ENCODE peak calls at places on chromosomes 12 and 14, in nine cellular contexts. One of them, this sample, is unnamed.

GRCh38 chr12:123903301-123904065 is 69.1 kb downstream of the CCDC92 start:
- DNase-seq in A549: no peak
- DNase-seq in activated CD8-positive, alpha-beta T cell treated with anti-CD3 and anti-CD28 coated beads for 36 hours: no peak
- DNase-seq in substantia nigra: no peak
- DNase-seq in glutamatergic neuron: no peak
- DNase-seq in hypothalamus: no peak
- DNase-seq in stimulated activated CD4-positive, alpha-beta T cell treated with anti-CD3 and anti-CD28 coated beads, Interleukin-1b, Interleukin-23, amount 100 ng/mL, for 1 hour: no peak
- DNase-seq in breast epithelium: no peak
- DNase-seq in activated CD4-positive, alpha-beta memory T cell treated with anti-CD3 and anti-CD28 coated beads, Interleukin-2, amount 10 ng/mL, durations not matched to agents 7 days and 5 days: no peak
- DNase-seq in this sample: no peak

GRCh38 chr12:124493809-124494750 is 73.3 kb downstream of the NCOR2 start:
- DNase-seq in A549: no peak
- DNase-seq in activated CD8-positive, alpha-beta T cell treated with anti-CD3 and anti-CD28 coated beads for 36 hours: peak
- DNase-seq in substantia nigra: no peak
- DNase-seq in glutamatergic neuron: no peak
- DNase-seq in hypothalamus: no peak
- DNase-seq in stimulated activated CD4-positive, alpha-beta T cell treated with anti-CD3 and anti-CD28 coated beads, Interleukin-1b, Interleukin-23, amount 100 ng/mL, for 1 hour: peak
- DNase-seq in breast epithelium: no peak
- DNase-seq in activated CD4-positive, alpha-beta memory T cell treated with anti-CD3 and anti-CD28 coated beads, Interleukin-2, amount 10 ng/mL, durations not matched to agents 7 days and 5 days: peak
- DNase-seq in this sample: no peak

GRCh38 chr14:90301580-90302181 is 30.1 kb downstream of the NRDE2 start:
- DNase-seq in A549: peak
- DNase-seq in activated CD8-positive, alpha-beta T cell treated with anti-CD3 and anti-CD28 coated beads for 36 hours: no peak
- DNase-seq in substantia nigra: no peak
- DNase-seq in glutamatergic neuron: no peak
- DNase-seq in hypothalamus: no peak
- DNase-seq in stimulated activated CD4-positive, alpha-beta T cell treated with anti-CD3 and anti-CD28 coated beads, Interleukin-1b, Interleukin-23, amount 100 ng/mL, for 1 hour: no peak
- DNase-seq in breast epithelium: no peak
- DNase-seq in activated CD4-positive, alpha-beta memory T cell treated with anti-CD3 and anti-CD28 coated beads, Interleukin-2, amount 10 ng/mL, durations not matched to agents 7 days and 5 days: no peak
- DNase-seq in this sample: peak

GRCh38 chr12:26493656-26494055 is 298.3 kb downstream of the SSPN start:
- DNase-seq in A549: no peak
- DNase-seq in activated CD8-positive, alpha-beta T cell treated with anti-CD3 and anti-CD28 coated beads for 36 hours: no peak
- DNase-seq in substantia nigra: no peak
- DNase-seq in glutamatergic neuron: no peak
- DNase-seq in hypothalamus: no peak
- DNase-seq in stimulated activated CD4-positive, alpha-beta T cell treated with anti-CD3 and anti-CD28 coated beads, Interleukin-1b, Interleukin-23, amount 100 ng/mL, for 1 hour: no peak
- DNase-seq in breast epithelium: peak
- DNase-seq in activated CD4-positive, alpha-beta memory T cell treated with anti-CD3 and anti-CD28 coated beads, Interleukin-2, amount 10 ng/mL, durations not matched to agents 7 days and 5 days: no peak
- DNase-seq in this sample: no peak

GRCh38 chr14:61894452-61895077 is 132.3 kb downstream of the SNAPC1 start:
- DNase-seq in A549: peak
- DNase-seq in activated CD8-positive, alpha-beta T cell treated with anti-CD3 and anti-CD28 coated beads for 36 hours: peak
- DNase-seq in substantia nigra: no peak
- DNase-seq in glutamatergic neuron: peak
- DNase-seq in hypothalamus: peak
- DNase-seq in stimulated activated CD4-positive, alpha-beta T cell treated with anti-CD3 and anti-CD28 coated beads, Interleukin-1b, Interleukin-23, amount 100 ng/mL, for 1 hour: peak
- DNase-seq in breast epithelium: no peak
- DNase-seq in activated CD4-positive, alpha-beta memory T cell treated with anti-CD3 and anti-CD28 coated beads, Interleukin-2, amount 10 ng/mL, durations not matched to agents 7 days and 5 days: peak
- DNase-seq in this sample: peak

GRCh38 chr12:120640840-120641833 is 711 bp downstream of the CABP1 start:
- DNase-seq in A549: no peak
- DNase-seq in activated CD8-positive, alpha-beta T cell treated with anti-CD3 and anti-CD28 coated beads for 36 hours: peak
- DNase-seq in substantia nigra: no peak
- DNase-seq in glutamatergic neuron: peak
- DNase-seq in hypothalamus: no peak
- DNase-seq in stimulated activated CD4-positive, alpha-beta T cell treated with anti-CD3 and anti-CD28 coated beads, Interleukin-1b, Interleukin-23, amount 100 ng/mL, for 1 hour: no peak
- DNase-seq in breast epithelium: no peak
- DNase-seq in activated CD4-positive, alpha-beta memory T cell treated with anti-CD3 and anti-CD28 coated beads, Interleukin-2, amount 10 ng/mL, durations not matched to agents 7 days and 5 days: peak
- DNase-seq in this sample: peak

GRCh38 chr12:27595231-27595642 is 71.2 kb downstream of the PPFIBP1 start:
- DNase-seq in A549: no peak
- DNase-seq in activated CD8-positive, alpha-beta T cell treated with anti-CD3 and anti-CD28 coated beads for 36 hours: no peak
- DNase-seq in substantia nigra: no peak
- DNase-seq in glutamatergic neuron: no peak
- DNase-seq in hypothalamus: no peak
- DNase-seq in stimulated activated CD4-positive, alpha-beta T cell treated with anti-CD3 and anti-CD28 coated beads, Interleukin-1b, Interleukin-23, amount 100 ng/mL, for 1 hour: no peak
- DNase-seq in breast epithelium: peak
- DNase-seq in activated CD4-positive, alpha-beta memory T cell treated with anti-CD3 and anti-CD28 coated beads, Interleukin-2, amount 10 ng/mL, durations not matched to agents 7 days and 5 days: no peak
- DNase-seq in this sample: no peak

GRCh38 chr12:7178481-7178880 is 11.0 kb upstream of the PEX5 start:
- DNase-seq in A549: no peak
- DNase-seq in activated CD8-positive, alpha-beta T cell treated with anti-CD3 and anti-CD28 coated beads for 36 hours: no peak
- DNase-seq in substantia nigra: no peak
- DNase-seq in glutamatergic neuron: no peak
- DNase-seq in hypothalamus: no peak
- DNase-seq in stimulated activated CD4-positive, alpha-beta T cell treated with anti-CD3 and anti-CD28 coated beads, Interleukin-1b, Interleukin-23, amount 100 ng/mL, for 1 hour: no peak
- DNase-seq in breast epithelium: no peak
- DNase-seq in activated CD4-positive, alpha-beta memory T cell treated with anti-CD3 and anti-CD28 coated beads, Interleukin-2, amount 10 ng/mL, durations not matched to agents 7 days and 5 days: no peak
- DNase-seq in this sample: no peak

GRCh38 chr12:130555628-130556485 is 160.2 kb downstream of the RIMBP2 start:
- DNase-seq in A549: no peak
- DNase-seq in activated CD8-positive, alpha-beta T cell treated with anti-CD3 and anti-CD28 coated beads for 36 hours: no peak
- DNase-seq in substantia nigra: no peak
- DNase-seq in glutamatergic neuron: no peak
- DNase-seq in hypothalamus: no peak
- DNase-seq in stimulated activated CD4-positive, alpha-beta T cell treated with anti-CD3 and anti-CD28 coated beads, Interleukin-1b, Interleukin-23, amount 100 ng/mL, for 1 hour: no peak
- DNase-seq in breast epithelium: no peak
- DNase-seq in activated CD4-positive, alpha-beta memory T cell treated with anti-CD3 and anti-CD28 coated beads, Interleukin-2, amount 10 ng/mL, durations not matched to agents 7 days and 5 days: no peak
- DNase-seq in this sample: no peak

GRCh38 chr14:60254176-60254575 is 5.2 kb downstream of the PPM1A start:
- DNase-seq in A549: no peak
- DNase-seq in activated CD8-positive, alpha-beta T cell treated with anti-CD3 and anti-CD28 coated beads for 36 hours: no peak
- DNase-seq in substantia nigra: no peak
- DNase-seq in glutamatergic neuron: no peak
- DNase-seq in hypothalamus: no peak
- DNase-seq in stimulated activated CD4-positive, alpha-beta T cell treated with anti-CD3 and anti-CD28 coated beads, Interleukin-1b, Interleukin-23, amount 100 ng/mL, for 1 hour: no peak
- DNase-seq in breast epithelium: no peak
- DNase-seq in activated CD4-positive, alpha-beta memory T cell treated with anti-CD3 and anti-CD28 coated beads, Interleukin-2, amount 10 ng/mL, durations not matched to agents 7 days and 5 days: no peak
- DNase-seq in this sample: no peak

GRCh38 chr12:51383281-51383905 is 7.8 kb downstream of the GALNT6 start:
- DNase-seq in A549: no peak
- DNase-seq in activated CD8-positive, alpha-beta T cell treated with anti-CD3 and anti-CD28 coated beads for 36 hours: no peak
- DNase-seq in substantia nigra: no peak
- DNase-seq in glutamatergic neuron: no peak
- DNase-seq in hypothalamus: no peak
- DNase-seq in stimulated activated CD4-positive, alpha-beta T cell treated with anti-CD3 and anti-CD28 coated beads, Interleukin-1b, Interleukin-23, amount 100 ng/mL, for 1 hour: no peak
- DNase-seq in breast epithelium: no peak
- DNase-seq in activated CD4-positive, alpha-beta memory T cell treated with anti-CD3 and anti-CD28 coated beads, Interleukin-2, amount 10 ng/mL, durations not matched to agents 7 days and 5 days: no peak
- DNase-seq in this sample: no peak

GRCh38 chr14:74475678-74476077 is 17.4 kb downstream of the NPC2 start:
- DNase-seq in A549: no peak
- DNase-seq in activated CD8-positive, alpha-beta T cell treated with anti-CD3 and anti-CD28 coated beads for 36 hours: no peak
- DNase-seq in substantia nigra: no peak
- DNase-seq in glutamatergic neuron: no peak
- DNase-seq in hypothalamus: no peak
- DNase-seq in stimulated activated CD4-positive, alpha-beta T cell treated with anti-CD3 and anti-CD28 coated beads, Interleukin-1b, Interleukin-23, amount 100 ng/mL, for 1 hour: no peak
- DNase-seq in breast epithelium: no peak
- DNase-seq in activated CD4-positive, alpha-beta memory T cell treated with anti-CD3 and anti-CD28 coated beads, Interleukin-2, amount 10 ng/mL, durations not matched to agents 7 days and 5 days: no peak
- DNase-seq in this sample: peak

GRCh38 chr12:104588048-104588942 is 131.5 kb downstream of the CHST11 start:
- DNase-seq in A549: peak
- DNase-seq in activated CD8-positive, alpha-beta T cell treated with anti-CD3 and anti-CD28 coated beads for 36 hours: no peak
- DNase-seq in substantia nigra: no peak
- DNase-seq in glutamatergic neuron: no peak
- DNase-seq in hypothalamus: no peak
- DNase-seq in stimulated activated CD4-positive, alpha-beta T cell treated with anti-CD3 and anti-CD28 coated beads, Interleukin-1b, Interleukin-23, amount 100 ng/mL, for 1 hour: no peak
- DNase-seq in breast epithelium: no peak
- DNase-seq in activated CD4-positive, alpha-beta memory T cell treated with anti-CD3 and anti-CD28 coated beads, Interleukin-2, amount 10 ng/mL, durations not matched to agents 7 days and 5 days: no peak
- DNase-seq in this sample: peak

GRCh38 chr12:51351913-51352532 is 5.5 kb upstream of the CELA1 start:
- DNase-seq in A549: peak
- DNase-seq in activated CD8-positive, alpha-beta T cell treated with anti-CD3 and anti-CD28 coated beads for 36 hours: peak
- DNase-seq in substantia nigra: peak
- DNase-seq in glutamatergic neuron: peak
- DNase-seq in hypothalamus: no peak
- DNase-seq in stimulated activated CD4-positive, alpha-beta T cell treated with anti-CD3 and anti-CD28 coated beads, Interleukin-1b, Interleukin-23, amount 100 ng/mL, for 1 hour: no peak
- DNase-seq in breast epithelium: no peak
- DNase-seq in activated CD4-positive, alpha-beta memory T cell treated with anti-CD3 and anti-CD28 coated beads, Interleukin-2, amount 10 ng/mL, durations not matched to agents 7 days and 5 days: peak
- DNase-seq in this sample: peak

GRCh38 chr14:23494223-23494622 is 24.7 kb downstream of the NGDN start:
- DNase-seq in A549: no peak
- DNase-seq in activated CD8-positive, alpha-beta T cell treated with anti-CD3 and anti-CD28 coated beads for 36 hours: no peak
- DNase-seq in substantia nigra: no peak
- DNase-seq in glutamatergic neuron: no peak
- DNase-seq in hypothalamus: no peak
- DNase-seq in stimulated activated CD4-positive, alpha-beta T cell treated with anti-CD3 and anti-CD28 coated beads, Interleukin-1b, Interleukin-23, amount 100 ng/mL, for 1 hour: no peak
- DNase-seq in breast epithelium: no peak
- DNase-seq in activated CD4-positive, alpha-beta memory T cell treated with anti-CD3 and anti-CD28 coated beads, Interleukin-2, amount 10 ng/mL, durations not matched to agents 7 days and 5 days: no peak
- DNase-seq in this sample: no peak

GRCh38 chr12:4483885-4484823 is 38.5 kb upstream of the FGF6 start:
- DNase-seq in A549: no peak
- DNase-seq in activated CD8-positive, alpha-beta T cell treated with anti-CD3 and anti-CD28 coated beads for 36 hours: no peak
- DNase-seq in substantia nigra: no peak
- DNase-seq in glutamatergic neuron: no peak
- DNase-seq in hypothalamus: no peak
- DNase-seq in stimulated activated CD4-positive, alpha-beta T cell treated with anti-CD3 and anti-CD28 coated beads, Interleukin-1b, Interleukin-23, amount 100 ng/mL, for 1 hour: no peak
- DNase-seq in breast epithelium: no peak
- DNase-seq in activated CD4-positive, alpha-beta memory T cell treated with anti-CD3 and anti-CD28 coated beads, Interleukin-2, amount 10 ng/mL, durations not matched to agents 7 days and 5 days: no peak
- DNase-seq in this sample: no peak

GRCh38 chr12:97142737-97143450 is 235.8 kb downstream of the NEDD1 start:
- DNase-seq in A549: no peak
- DNase-seq in activated CD8-positive, alpha-beta T cell treated with anti-CD3 and anti-CD28 coated beads for 36 hours: no peak
- DNase-seq in substantia nigra: no peak
- DNase-seq in glutamatergic neuron: peak
- DNase-seq in hypothalamus: peak
- DNase-seq in stimulated activated CD4-positive, alpha-beta T cell treated with anti-CD3 and anti-CD28 coated beads, Interleukin-1b, Interleukin-23, amount 100 ng/mL, for 1 hour: no peak
- DNase-seq in breast epithelium: no peak
- DNase-seq in activated CD4-positive, alpha-beta memory T cell treated with anti-CD3 and anti-CD28 coated beads, Interleukin-2, amount 10 ng/mL, durations not matched to agents 7 days and 5 days: no peak
- DNase-seq in this sample: no peak

GRCh38 chr12:123105427-123105826 is 45.5 kb downstream of the PITPNM2 start:
- DNase-seq in A549: no peak
- DNase-seq in activated CD8-positive, alpha-beta T cell treated with anti-CD3 and anti-CD28 coated beads for 36 hours: no peak
- DNase-seq in substantia nigra: no peak
- DNase-seq in glutamatergic neuron: no peak
- DNase-seq in hypothalamus: no peak
- DNase-seq in stimulated activated CD4-positive, alpha-beta T cell treated with anti-CD3 and anti-CD28 coated beads, Interleukin-1b, Interleukin-23, amount 100 ng/mL, for 1 hour: no peak
- DNase-seq in breast epithelium: no peak
- DNase-seq in activated CD4-positive, alpha-beta memory T cell treated with anti-CD3 and anti-CD28 coated beads, Interleukin-2, amount 10 ng/mL, durations not matched to agents 7 days and 5 days: no peak
- DNase-seq in this sample: no peak

GRCh38 chr14:70884595-70885342 is 22.5 kb upstream of the PCNX1 start:
- DNase-seq in A549: no peak
- DNase-seq in activated CD8-positive, alpha-beta T cell treated with anti-CD3 and anti-CD28 coated beads for 36 hours: peak
- DNase-seq in substantia nigra: no peak
- DNase-seq in glutamatergic neuron: no peak
- DNase-seq in hypothalamus: no peak
- DNase-seq in stimulated activated CD4-positive, alpha-beta T cell treated with anti-CD3 and anti-CD28 coated beads, Interleukin-1b, Interleukin-23, amount 100 ng/mL, for 1 hour: no peak
- DNase-seq in breast epithelium: no peak
- DNase-seq in activated CD4-positive, alpha-beta memory T cell treated with anti-CD3 and anti-CD28 coated beads, Interleukin-2, amount 10 ng/mL, durations not matched to agents 7 days and 5 days: no peak
- DNase-seq in this sample: no peak

GRCh38 chr12:90028620-90029051 is 320.0 kb upstream of the ATP2B1 start:
- DNase-seq in A549: no peak
- DNase-seq in activated CD8-positive, alpha-beta T cell treated with anti-CD3 and anti-CD28 coated beads for 36 hours: no peak
- DNase-seq in substantia nigra: no peak
- DNase-seq in glutamatergic neuron: no peak
- DNase-seq in hypothalamus: no peak
- DNase-seq in stimulated activated CD4-positive, alpha-beta T cell treated with anti-CD3 and anti-CD28 coated beads, Interleukin-1b, Interleukin-23, amount 100 ng/mL, for 1 hour: no peak
- DNase-seq in breast epithelium: no peak
- DNase-seq in activated CD4-positive, alpha-beta memory T cell treated with anti-CD3 and anti-CD28 coated beads, Interleukin-2, amount 10 ng/mL, durations not matched to agents 7 days and 5 days: no peak
- DNase-seq in this sample: no peak

GRCh38 chr14:53151867-53152626 is 1.1 kb downstream of the DDHD1 start:
- DNase-seq in A549: peak
- DNase-seq in activated CD8-positive, alpha-beta T cell treated with anti-CD3 and anti-CD28 coated beads for 36 hours: peak
- DNase-seq in substantia nigra: peak
- DNase-seq in glutamatergic neuron: peak
- DNase-seq in hypothalamus: peak
- DNase-seq in stimulated activated CD4-positive, alpha-beta T cell treated with anti-CD3 and anti-CD28 coated beads, Interleukin-1b, Interleukin-23, amount 100 ng/mL, for 1 hour: peak
- DNase-seq in breast epithelium: no peak
- DNase-seq in activated CD4-positive, alpha-beta memory T cell treated with anti-CD3 and anti-CD28 coated beads, Interleukin-2, amount 10 ng/mL, durations not matched to agents 7 days and 5 days: peak
- DNase-seq in this sample: peak

GRCh38 chr14:38839743-38840375 is 263.2 kb downstream of the SEC23A start:
- DNase-seq in A549: no peak
- DNase-seq in activated CD8-positive, alpha-beta T cell treated with anti-CD3 and anti-CD28 coated beads for 36 hours: no peak
- DNase-seq in substantia nigra: no peak
- DNase-seq in glutamatergic neuron: no peak
- DNase-seq in hypothalamus: no peak
- DNase-seq in stimulated activated CD4-positive, alpha-beta T cell treated with anti-CD3 and anti-CD28 coated beads, Interleukin-1b, Interleukin-23, amount 100 ng/mL, for 1 hour: no peak
- DNase-seq in breast epithelium: no peak
- DNase-seq in activated CD4-positive, alpha-beta memory T cell treated with anti-CD3 and anti-CD28 coated beads, Interleukin-2, amount 10 ng/mL, durations not matched to agents 7 days and 5 days: no peak
- DNase-seq in this sample: no peak

GRCh38 chr12:116037941-116038837 is 239.3 kb downstream of the MED13L start:
- DNase-seq in A549: no peak
- DNase-seq in activated CD8-positive, alpha-beta T cell treated with anti-CD3 and anti-CD28 coated beads for 36 hours: no peak
- DNase-seq in substantia nigra: no peak
- DNase-seq in glutamatergic neuron: no peak
- DNase-seq in hypothalamus: no peak
- DNase-seq in stimulated activated CD4-positive, alpha-beta T cell treated with anti-CD3 and anti-CD28 coated beads, Interleukin-1b, Interleukin-23, amount 100 ng/mL, for 1 hour: no peak
- DNase-seq in breast epithelium: no peak
- DNase-seq in activated CD4-positive, alpha-beta memory T cell treated with anti-CD3 and anti-CD28 coated beads, Interleukin-2, amount 10 ng/mL, durations not matched to agents 7 days and 5 days: no peak
- DNase-seq in this sample: peak